ENCODE peak calls at places on chromosome 19, in five cellular contexts. P is CD4-positive, alpha-beta T cell; I is stimulated activated CD4-positive, alpha-beta T cell treated with anti-CD3 and anti-CD28 coated beads, Interleukin-4, amount 100 ng/mL, for 1 hour; T is CD8-positive, alpha-beta T cell; S is NCI-H1417 treated with DMSO at 0.1 percent for 48 hours. X is an unnamed sample.

GRCh38 chr19:887072-887471 is 5.9 kb downstream of the MED16 start:
- DNase-seq in T (no peak), I (no peak), P (no peak), S (no peak), X (no peak)

GRCh38 chr19:42291437-42291815 is 10.5 kb upstream of the PRR19 start:
- DNase-seq in S (no peak), T (no peak), P (no peak), I (no peak), X (no peak)

GRCh38 chr19:13001502-13002388 is 6.5 kb downstream of the NFIX start:
- DNase-seq in I (no peak), S (no peak), T (no peak), P (no peak), X (no peak)

GRCh38 chr19:46791944-46792343 is 3.5 kb upstream of the SLC1A5 start:
- DNase-seq in T (no peak), I (no peak), S (no peak), P (no peak), X (no peak)

GRCh38 chr19:5880604-5881078 is 10.3 kb upstream of the FUT5 start:
- DNase-seq in I (no peak), S (peak), P (no peak), T (no peak), X (no peak)

GRCh38 chr19:54436031-54436523 is 12.9 kb upstream of the LENG8 start:
- DNase-seq in I (no peak), S (no peak), P (no peak), T (no peak), X (no peak)

GRCh38 chr19:53600217-53600616 is 31.6 kb upstream of the DPRX start:
- DNase-seq in I (no peak), S (no peak), P (no peak), T (no peak), X (no peak)

GRCh38 chr19:36136975-36137686 is 2.7 kb upstream of the CAPNS1 start:
- DNase-seq in S (no peak), I (no peak), T (no peak), P (no peak), X (no peak)

GRCh38 chr19:35031072-35031881 is 1.0 kb downstream of the SCN1B start:
- DNase-seq in P (no peak), I (no peak), S (no peak), T (no peak), X (no peak)

GRCh38 chr19:58566989-58567388 is 6.1 kb downstream of the MZF1 start:
- DNase-seq in T (no peak), I (no peak), S (no peak), P (no peak), X (no peak)

GRCh38 chr19:39145180-39145953 is 19.8 kb downstream of the PAK4 start:
- DNase-seq in P (no peak), S (no peak), T (no peak), I (no peak), X (no peak)

GRCh38 chr19:28291874-28292273 is 921.1 kb downstream of the UQCRFS1 start:
- DNase-seq in P (no peak), T (no peak), S (no peak), I (no peak), X (no peak)

GRCh38 chr19:33749016-33749415 is 47.7 kb upstream of the KCTD15 start:
- DNase-seq in P (no peak), T (no peak), S (no peak), I (no peak), X (no peak)

GRCh38 chr19:19650331-19650730 is 6.9 kb upstream of the GMIP start:
- DNase-seq in S (no peak), P (no peak), I (no peak), T (no peak), X (no peak)

GRCh38 chr19:51365211-51366049 is 758 bp downstream of the ETFB start:
- DNase-seq in I (no peak), T (no peak), P (no peak), S (no peak), X (no peak)

GRCh38 chr19:35260694-35261304 is 8.0 kb upstream of the USF2 start:
- DNase-seq in S (no peak), P (no peak), T (no peak), I (no peak), X (no peak)

GRCh38 chr19:46759817-46760333 is 13.6 kb upstream of the STRN4 start:
- DNase-seq in T (no peak), S (no peak), P (no peak), I (no peak), X (no peak)

GRCh38 chr19:57802269-57802668 is 12.4 kb downstream of the ZNF552 start:
- DNase-seq in T (no peak), S (no peak), P (no peak), I (no peak), X (no peak)

GRCh38 chr19:35828694-35829301 is 16.2 kb upstream of the PRODH2 start:
- DNase-seq in I (peak), S (no peak), T (no peak), P (peak), X (no peak)

GRCh38 chr19:1170938-1171754 is 2.9 kb downstream of the SBNO2 start:
- DNase-seq in I (no peak), P (no peak), S (no peak), T (no peak), X (no peak)

GRCh38 chr19:40718774-40719391 is 2.0 kb downstream of the ITPKC start:
- DNase-seq in T (no peak), I (no peak), P (no peak), S (no peak), X (no peak)

GRCh38 chr19:3266792-3267469 is 42.5 kb downstream of the CELF5 start:
- DNase-seq in I (no peak), S (no peak), P (no peak), T (no peak), X (no peak)

GRCh38 chr19:55487884-55488687 is at the start of gene SSC5D:
- DNase-seq in S (no peak), P (no peak), T (no peak), I (no peak), X (no peak)

GRCh38 chr19:13998426-13998825 is 7.7 kb downstream of the RFX1 start:
- DNase-seq in I (no peak), S (no peak), P (no peak), T (no peak), X (no peak)

GRCh38 chr19:50318438-50318837 is 10.7 kb downstream of the KCNC3 start:
- DNase-seq in T (no peak), P (no peak), I (no peak), S (no peak), X (no peak)

GRCh38 chr19:17859533-17860330 is at the start of gene RPL18A:
- DNase-seq in I (peak), P (peak), T (peak), S (peak), X (peak)

GRCh38 chr19:51096473-51097165 is 11.6 kb downstream of the CTU1 start:
- DNase-seq in I (no peak), P (no peak), T (no peak), S (no peak), X (no peak)

GRCh38 chr19:2804156-2805004 is 15.3 kb upstream of the ZNF554 start:
- DNase-seq in I (no peak), T (no peak), P (no peak), S (no peak), X (no peak)

GRCh38 chr19:2168619-2169424 is 5.1 kb downstream of the DOT1L start:
- DNase-seq in I (peak), S (no peak), P (peak), T (peak), X (no peak)

GRCh38 chr19:29926801-29927200 is 15.2 kb upstream of the URI1 start:
- DNase-seq in S (no peak), T (no peak), I (no peak), P (no peak), X (no peak)

X was measured in NCI-H1436 treated with DMSO at 0.1 percent for 48 hours.